ENCODE peak calls at places on chromosomes 11 and 22, in seven cellular contexts. S, O, I, C, P, H and G are unnamed samples.

GRCh38 chr11:8097062-8097814 is 16.2 kb downstream of the TUB start:
- DNase-seq in O (no peak), H (peak), C (no peak), S (no peak), I (no peak), P (no peak), G (peak)

GRCh38 chr11:132052904-132053303 is 682.5 kb downstream of the NTM start:
- DNase-seq in S (no peak), H (no peak), O (no peak), C (no peak), P (no peak), I (no peak), G (no peak)

GRCh38 chr11:96620464-96621044 is 230.7 kb downstream of the JRKL start:
- DNase-seq in C (no peak), O (peak), S (no peak), I (no peak), P (no peak), H (no peak), G (no peak)

GRCh38 chr11:2287102-2287501 is 14.6 kb downstream of the C11orf21 start:
- DNase-seq in O (no peak), H (no peak), P (no peak), I (peak), C (no peak), S (no peak), G (no peak)

GRCh38 chr11:30879322-30880020 is 293.3 kb upstream of the MPPED2 start:
- DNase-seq in H (no peak), O (no peak), I (no peak), P (no peak), C (no peak), S (no peak), G (no peak)

GRCh38 chr11:117221775-117222517 is 9.9 kb downstream of the PCSK7 start:
- DNase-seq in S (no peak), O (peak), H (peak), I (peak), C (no peak), P (peak), G (no peak)

GRCh38 chr22:31139866-31140716 is at the start of gene PLA2G3:
- DNase-seq in C (peak), P (peak), H (peak), S (peak), I (no peak), O (peak), G (no peak)

GRCh38 chr11:838441-839279 is 3.7 kb downstream of the POLR2L start:
- DNase-seq in H (no peak), C (no peak), I (no peak), O (peak), P (no peak), S (no peak), G (no peak)

GRCh38 chr11:46865340-46865739 is 19.3 kb upstream of the CKAP5 start:
- DNase-seq in P (no peak), S (peak), O (peak), I (no peak), C (no peak), H (peak), G (no peak)

GRCh38 chr11:45157247-45158209 is 11.1 kb downstream of the PRDM11 start:
- DNase-seq in P (no peak), I (no peak), C (no peak), H (no peak), O (no peak), S (no peak), G (no peak)

GRCh38 chr11:16511109-16511806 is 154.9 kb upstream of the SOX6 start:
- DNase-seq in P (no peak), S (peak), I (no peak), O (peak), H (peak), C (no peak), G (no peak)

DNA sequence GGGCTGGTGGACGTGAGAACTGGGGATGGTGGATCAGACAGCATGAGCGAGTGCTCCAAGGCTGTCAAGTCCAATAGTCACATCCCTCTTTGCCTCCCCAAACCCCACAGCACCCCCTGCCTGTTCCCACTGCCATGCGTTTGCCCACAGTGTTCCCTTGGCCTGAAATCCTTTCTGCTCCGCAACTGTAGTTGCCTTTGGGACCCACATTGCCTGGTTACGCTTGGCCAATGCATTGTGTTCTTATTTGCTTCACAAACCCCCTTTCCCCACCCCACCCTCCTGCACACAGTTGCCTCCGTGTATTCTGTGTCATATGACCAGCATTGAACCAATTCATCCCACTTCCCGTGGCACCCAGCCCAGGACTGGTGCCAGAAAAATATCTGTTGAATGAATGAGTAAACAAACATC is 2.1 kb upstream of the KIAA0930 start:
- DNase-seq in O (peak), P (no peak), H (peak), C (no peak), I (no peak), S (no peak), G (no peak)
- TF ChIP-seq CTCF in O (peak), P (no peak), H (peak), C (no peak), I (no peak), S (peak), G (no peak)

GRCh38 chr22:37768273-37768672 is 39.5 kb upstream of the GCAT start:
- DNase-seq in P (no peak), H (no peak), S (no peak), C (no peak), O (no peak), I (no peak), G (no peak)
- TF ChIP-seq CTCF in P (peak), H (peak), S (peak), C (no peak), O (peak), I (no peak), G (peak)

DNA sequence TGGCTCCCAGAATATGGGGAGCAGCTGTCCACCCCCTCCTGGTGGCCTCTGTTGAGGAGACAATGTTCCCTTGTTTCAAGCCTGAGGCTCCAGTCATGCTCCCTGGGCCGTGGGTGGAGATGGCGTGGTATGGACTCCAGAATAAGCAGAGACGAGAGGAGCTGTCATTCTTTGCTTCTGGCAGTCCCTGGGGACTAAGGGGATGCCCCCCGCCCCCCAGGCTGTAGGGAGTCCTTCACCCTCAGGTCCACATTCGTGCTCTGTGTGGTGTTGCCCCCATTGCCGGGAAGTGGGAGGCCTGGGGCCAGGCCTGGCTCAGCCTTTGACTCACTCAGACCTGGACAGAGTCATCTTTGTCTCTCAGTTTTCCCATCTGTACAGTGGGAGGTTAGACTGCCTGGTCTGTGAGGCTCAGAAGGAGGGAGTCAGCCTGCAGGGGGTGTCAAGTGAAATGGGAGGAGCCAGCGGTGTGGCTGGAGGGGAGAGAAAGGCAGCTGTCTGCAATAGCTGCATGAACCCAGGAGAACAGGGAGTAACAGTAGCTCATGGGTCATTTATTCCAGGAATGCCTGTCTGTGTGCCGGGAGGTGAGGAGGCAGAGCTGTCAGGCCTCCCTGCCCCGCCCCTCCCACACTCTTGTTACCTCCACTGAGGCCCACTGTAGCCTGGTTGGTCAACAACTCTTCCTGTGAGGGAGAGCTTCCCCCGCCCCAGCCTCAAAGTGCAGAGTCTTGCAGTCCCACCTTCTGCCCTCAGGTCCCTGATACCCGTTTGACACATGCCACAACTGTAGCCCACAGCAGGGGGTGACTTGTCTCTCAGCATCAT is 6.3 kb downstream of the ARHGEF17 start:
- DNase-seq in H (peak), I (peak), S (no peak), C (peak), O (peak), P (peak), G (peak)
- TF ChIP-seq CTCF in H (no peak), I (no peak), S (no peak), C (no peak), O (no peak), P (no peak), G (no peak)

GRCh38 chr11:61010466-61011238 is 39.2 kb downstream of the CD6 start:
- DNase-seq in C (no peak), H (no peak), S (no peak), I (no peak), O (no peak), P (no peak), G (no peak)

GRCh38 chr11:61008971-61009370 is 37.5 kb downstream of the CD6 start:
- DNase-seq in I (no peak), O (no peak), H (no peak), P (no peak), C (no peak), S (no peak), G (no peak)

GRCh38 chr11:61007383-61007970 is 36.0 kb downstream of the CD6 start:
- DNase-seq in O (peak), P (peak), C (no peak), H (no peak), S (no peak), I (no peak), G (peak)

GRCh38 chr11:61009392-61010275 is 38.2 kb downstream of the CD6 start:
- DNase-seq in S (no peak), C (no peak), I (no peak), O (no peak), H (no peak), P (no peak), G (no peak)

GRCh38 chr11:61007971-61008896 is 36.8 kb downstream of the CD6 start:
- DNase-seq in H (no peak), I (no peak), P (peak), C (no peak), S (no peak), O (no peak), G (peak)
- TF ChIP-seq CTCF in H (no peak), I (no peak), P (no peak), C (no peak), S (no peak), O (no peak), G (no peak)

GRCh38 chr11:114151631-114152030 is 92.1 kb downstream of the ZBTB16 start:
- DNase-seq in P (no peak), O (no peak), I (no peak), S (no peak), C (no peak), H (no peak), G (no peak)

GRCh38 chr11:114152785-114153184 is 93.3 kb downstream of the ZBTB16 start:
- DNase-seq in O (no peak), S (no peak), C (no peak), P (no peak), I (no peak), H (no peak), G (no peak)

GRCh38 chr11:114149689-114150407 is 90.3 kb downstream of the ZBTB16 start:
- DNase-seq in O (no peak), S (no peak), P (no peak), C (no peak), I (no peak), H (peak), G (no peak)

GRCh38 chr11:114152162-114152561 is 92.7 kb downstream of the ZBTB16 start:
- DNase-seq in P (no peak), H (no peak), S (no peak), C (no peak), I (no peak), O (no peak), G (no peak)

DNA sequence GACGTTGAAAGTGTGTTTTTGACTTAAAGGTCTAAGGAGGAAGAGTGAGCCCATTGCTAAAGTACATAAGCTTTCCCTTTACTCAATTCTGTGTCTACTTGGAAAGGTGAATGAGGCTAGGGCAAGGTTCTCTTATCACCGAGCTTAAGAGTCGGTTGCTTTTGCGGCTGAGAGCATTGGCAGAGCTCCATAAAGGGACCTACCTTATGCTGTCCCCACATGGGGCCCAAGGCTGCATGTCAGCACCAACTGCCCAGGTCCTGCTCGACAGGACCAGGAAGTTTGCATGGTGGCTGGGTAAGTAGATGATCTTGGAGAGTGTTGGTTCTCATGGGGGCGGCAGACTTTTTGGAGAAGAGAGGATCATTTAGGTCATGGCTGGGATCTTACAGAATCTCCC is 91.2 kb downstream of the ZBTB16 start:
- DNase-seq in S (no peak), O (no peak), C (no peak), P (no peak), I (no peak), H (no peak), G (no peak)
- TF ChIP-seq CTCF in S (no peak), O (no peak), C (no peak), P (no peak), I (no peak), H (no peak), G (no peak)

GRCh38 chr11:95512682-95513081 is 276.9 kb downstream of the FAM76B start:
- DNase-seq in P (no peak), I (peak), C (peak), O (peak), H (peak), S (no peak), G (no peak)
- TF ChIP-seq CTCF in P (no peak), I (no peak), C (no peak), O (no peak), H (no peak), S (no peak), G (no peak)

GRCh38 chr11:14095882-14096281 is 133.4 kb downstream of the SPON1 start:
- DNase-seq in H (no peak), P (no peak), O (no peak), C (no peak), I (no peak), S (no peak), G (no peak)

GRCh38 chr11:14105446-14105845 is 142.9 kb downstream of the SPON1 start:
- DNase-seq in P (no peak), C (no peak), S (no peak), H (no peak), I (no peak), O (no peak), G (no peak)

GRCh38 chr11:14107071-14107470 is 144.5 kb downstream of the SPON1 start:
- DNase-seq in H (no peak), O (no peak), I (no peak), C (no peak), P (no peak), S (no peak), G (no peak)

DNA sequence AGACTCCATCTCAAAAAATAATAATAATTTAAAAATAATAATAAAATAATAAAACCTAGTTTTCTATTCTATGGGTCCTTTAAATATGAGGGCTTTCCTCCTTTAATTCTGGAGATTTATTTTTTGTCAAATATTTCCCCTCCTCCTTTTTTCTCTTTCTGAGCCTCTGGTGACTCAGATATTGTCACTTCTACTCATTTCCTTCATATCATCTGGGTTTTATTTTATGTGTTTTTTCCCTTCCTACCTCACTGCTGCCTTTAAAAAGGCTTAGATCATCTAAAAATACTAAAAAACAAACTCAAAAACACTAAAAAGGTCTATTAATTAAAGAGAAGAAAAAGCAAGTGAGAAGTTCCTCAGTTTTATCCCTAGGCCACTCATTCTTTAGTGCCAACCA is 138.9 kb downstream of the SPON1 start:
- DNase-seq in C (no peak), P (no peak), I (no peak), S (no peak), H (no peak), O (no peak), G (no peak)
- TF ChIP-seq CTCF in C (no peak), P (no peak), I (no peak), S (no peak), H (no peak), O (no peak), G (no peak)

DNA sequence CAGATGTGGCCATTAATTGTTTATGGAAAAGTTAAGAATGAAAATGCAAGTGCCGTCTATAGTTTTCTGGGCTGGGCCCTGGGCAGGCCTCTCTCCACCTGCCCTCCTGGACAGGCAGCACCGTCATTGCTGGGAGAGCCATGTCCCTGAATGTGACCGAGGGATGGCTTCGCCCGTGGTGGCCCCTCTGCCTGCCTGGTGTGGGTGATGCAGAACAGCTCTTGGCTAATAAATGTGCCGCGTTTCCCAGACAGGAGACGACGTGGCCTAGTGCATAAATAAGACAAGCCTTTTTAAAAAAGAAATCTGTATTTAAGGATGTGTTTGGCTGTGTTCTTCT is 407.3 kb downstream of the TBC1D22A start:
- DNase-seq in C (no peak), P (no peak), O (no peak), S (no peak), I (peak), H (no peak), G (no peak)
- TF ChIP-seq CTCF in C (no peak), P (no peak), O (no peak), S (no peak), I (no peak), H (no peak), G (no peak)

GRCh38 chr11:120945042-120945441 is 78.9 kb upstream of the TBCEL start:
- DNase-seq in S (no peak), H (no peak), P (no peak), C (no peak), I (no peak), O (no peak), G (no peak)
- TF ChIP-seq CTCF in S (peak), H (peak), P (no peak), C (no peak), I (no peak), O (peak), G (peak)